ENCODE peak calls at places on chromosomes 5 and 9, in nine cellular contexts. K, Y, B, T, S, M, G, I and Z are unnamed samples.

GRCh38 chr5:80809451-80809850 is 150.7 kb upstream of the RASGRF2 start:
- DNase-seq in K (no peak), Y (no peak), B (no peak), T (no peak), S (no peak), M (no peak), G (no peak), I (no peak), Z (no peak)

GRCh38 chr5:160233215-160233614 is 3.9 kb downstream of the FABP6 start:
- DNase-seq in K (no peak), Y (no peak), B (no peak), T (no peak), S (peak), M (no peak), G (no peak), I (peak), Z (no peak)

GRCh38 chr9:129242971-129243561 is 65.0 kb upstream of the IER5L start:
- DNase-seq in K (peak), Y (no peak), B (peak), T (peak), S (no peak), M (no peak), G (no peak), I (peak), Z (no peak)

GRCh38 chr5:153831976-153832375 is 206.7 kb downstream of the FAM114A2 start:
- DNase-seq in K (no peak), Y (no peak), B (no peak), T (no peak), S (peak), M (no peak), G (no peak), I (peak), Z (no peak)

GRCh38 chr5:132807163-132807838 is 5.8 kb upstream of the SOWAHA start:
- DNase-seq in K (no peak), Y (no peak), B (no peak), T (no peak), S (peak), M (no peak), G (no peak), I (no peak), Z (no peak)

GRCh38 chr9:95852059-95853032 is 23.1 kb upstream of the ERCC6L2 start:
- DNase-seq in K (no peak), Y (no peak), B (no peak), T (no peak), S (peak), M (no peak), G (no peak), I (peak), Z (no peak)

GRCh38 chr9:89808076-89808701 is 203.4 kb downstream of the GADD45G start:
- DNase-seq in K (peak), Y (no peak), B (no peak), T (no peak), S (peak), M (no peak), G (peak), I (peak), Z (peak)

GRCh38 chr5:112228672-112229071 is 190.4 kb downstream of the EPB41L4A start:
- DNase-seq in K (peak), Y (no peak), B (peak), T (peak), S (no peak), M (no peak), G (peak), I (peak), Z (no peak)

GRCh38 chr5:5025098-5025773 is 114.9 kb upstream of the ADAMTS16 start:
- DNase-seq in K (no peak), Y (no peak), B (no peak), T (no peak), S (no peak), M (no peak), G (no peak), I (no peak), Z (no peak)

GRCh38 chr9:79584655-79584982 is 12.9 kb downstream of the TLE4 start:
- DNase-seq in K (no peak), Y (no peak), B (no peak), T (no peak), S (no peak), M (no peak), G (no peak), I (no peak), Z (no peak)

GRCh38 chr5:89572696-89573095 is 689.7 kb upstream of the MEF2C start:
- DNase-seq in K (no peak), Y (no peak), B (no peak), T (no peak), S (no peak), M (no peak), G (no peak), I (peak), Z (no peak)

GRCh38 chr5:6732634-6733410 is 19.6 kb downstream of the TENT4A start:
- DNase-seq in K (no peak), Y (no peak), B (no peak), T (peak), S (no peak), M (no peak), G (no peak), I (peak), Z (no peak)

GRCh38 chr9:88567870-88568269 is 32.9 kb downstream of the NXNL2 start:
- DNase-seq in K (no peak), Y (no peak), B (no peak), T (no peak), S (peak), M (no peak), G (no peak), I (no peak), Z (no peak)

GRCh38 chr9:38277601-38278200 is 114.8 kb upstream of the ALDH1B1 start:
- DNase-seq in K (no peak), Y (no peak), B (no peak), T (no peak), S (no peak), M (no peak), G (peak), I (no peak), Z (peak)

GRCh38 chr5:90878549-90879196 is 320.1 kb downstream of the ADGRV1 start:
- DNase-seq in K (no peak), Y (no peak), B (peak), T (no peak), S (no peak), M (no peak), G (no peak), I (peak), Z (no peak)

GRCh38 chr9:110156902-110157301 is 51.1 kb downstream of the C9orf152 start:
- DNase-seq in K (no peak), Y (peak), B (peak), T (no peak), S (peak), M (no peak), G (no peak), I (peak), Z (no peak)

GRCh38 chr9:343773-344172 is 129.1 kb downstream of the DOCK8 start:
- DNase-seq in K (no peak), Y (no peak), B (no peak), T (no peak), S (no peak), M (no peak), G (no peak), I (no peak), Z (no peak)

GRCh38 chr5:140342896-140343295 is 3.5 kb downstream of the HBEGF start:
- DNase-seq in K (no peak), Y (no peak), B (no peak), T (no peak), S (no peak), M (no peak), G (no peak), I (no peak), Z (no peak)

GRCh38 chr9:5480919-5481743 is 29.2 kb upstream of the PDCD1LG2 start:
- DNase-seq in K (no peak), Y (no peak), B (no peak), T (no peak), S (no peak), M (no peak), G (no peak), I (no peak), Z (no peak)
- TF ChIP-seq CTCF in K (no peak), Y (no peak), B (no peak), T (no peak), S (no peak), M (no peak), G (no peak), I (peak), Z (peak)

DNA sequence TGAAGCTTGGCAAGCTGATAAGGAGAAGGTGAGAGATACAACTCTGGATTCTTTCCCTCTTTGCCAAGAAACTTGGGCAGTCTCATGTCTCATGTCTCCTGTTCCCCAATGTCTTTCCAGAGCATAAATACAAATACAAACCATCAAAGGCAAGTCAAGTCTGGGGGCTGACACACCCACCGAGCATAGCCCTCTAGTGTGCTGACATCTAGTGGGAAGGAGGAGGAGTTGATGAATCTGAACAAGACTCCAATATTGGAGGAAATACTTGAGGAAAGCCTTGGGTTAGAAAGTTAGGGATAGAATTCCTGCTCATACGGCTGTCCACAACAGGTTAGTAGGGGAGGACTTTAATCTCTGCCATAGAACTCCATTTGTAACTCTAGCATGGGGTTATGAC is 8.6 kb downstream of the MLANA start:
- DNase-seq in K (no peak), Y (no peak), B (no peak), T (no peak), S (no peak), M (no peak), G (no peak), I (no peak), Z (no peak)
- TF ChIP-seq CTCF in K (no peak), Y (peak), B (no peak), T (no peak), S (no peak), M (no peak), G (peak), I (peak), Z (peak)

GRCh38 chr9:128150594-128151342 is 1.5 kb downstream of the LCN2 start:
- DNase-seq in K (peak), Y (no peak), B (no peak), T (no peak), S (peak), M (no peak), G (no peak), I (no peak), Z (no peak)
- TF ChIP-seq CTCF in K (no peak), Y (peak), B (no peak), T (peak), S (peak), M (no peak), G (peak), I (peak), Z (peak)

GRCh38 chr9:130414081-130414731 is 30.6 kb upstream of the ASS1 start:
- DNase-seq in K (no peak), Y (no peak), B (no peak), T (no peak), S (no peak), M (no peak), G (no peak), I (no peak), Z (no peak)

GRCh38 chr9:130414910-130415746 is 29.6 kb upstream of the ASS1 start:
- DNase-seq in K (no peak), Y (no peak), B (no peak), T (no peak), S (no peak), M (no peak), G (no peak), I (no peak), Z (no peak)

GRCh38 chr9:130418776-130419175 is 26.0 kb upstream of the ASS1 start:
- DNase-seq in K (no peak), Y (no peak), B (no peak), T (no peak), S (no peak), M (no peak), G (no peak), I (no peak), Z (no peak)

GRCh38 chr9:130419521-130420035 is 25.2 kb upstream of the ASS1 start:
- DNase-seq in K (no peak), Y (no peak), B (no peak), T (no peak), S (no peak), M (no peak), G (no peak), I (no peak), Z (no peak)

GRCh38 chr9:130417602-130418001 is 27.2 kb upstream of the ASS1 start:
- DNase-seq in K (no peak), Y (no peak), B (no peak), T (no peak), S (peak), M (no peak), G (no peak), I (no peak), Z (no peak)
- TF ChIP-seq CTCF in K (no peak), Y (peak), B (no peak), T (no peak), S (peak), M (no peak), G (no peak), I (no peak), Z (no peak)

DNA sequence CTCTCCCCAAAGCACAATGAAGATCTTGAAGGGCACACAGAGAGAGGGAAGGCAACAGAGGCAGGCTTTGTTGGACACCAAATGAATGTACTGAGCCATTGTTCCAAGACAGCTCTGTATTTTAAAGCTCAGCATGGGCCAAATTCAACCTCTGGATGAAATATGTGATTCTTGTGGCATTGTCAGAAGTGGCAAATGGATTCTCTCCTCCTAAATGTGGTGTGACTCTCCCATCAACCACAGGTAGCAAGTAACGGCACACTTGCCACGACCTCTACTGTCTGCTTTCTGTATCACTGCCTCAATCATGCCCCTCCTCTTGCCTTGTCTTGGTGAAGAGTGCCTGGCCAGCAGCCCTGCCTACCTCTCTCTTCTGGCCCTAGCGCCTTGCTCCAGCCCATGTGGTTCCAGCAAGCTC is 6.1 kb upstream of the MOB3B start:
- DNase-seq in K (no peak), Y (no peak), B (no peak), T (no peak), S (peak), M (no peak), G (no peak), I (no peak), Z (no peak)
- TF ChIP-seq CTCF in K (no peak), Y (no peak), B (no peak), T (no peak), S (peak), M (no peak), G (peak), I (peak), Z (peak)

GRCh38 chr5:124668353-124669299 is 77.8 kb downstream of the ZNF608 start:
- DNase-seq in K (no peak), Y (no peak), B (no peak), T (no peak), S (no peak), M (no peak), G (no peak), I (no peak), Z (no peak)
- TF ChIP-seq CTCF in K (no peak), Y (no peak), B (no peak), T (no peak), S (no peak), M (no peak), G (no peak), I (no peak), Z (no peak)

GRCh38 chr5:139273572-139274264 is 19.8 kb upstream of the MATR3 start:
- DNase-seq in K (peak), Y (peak), B (peak), T (peak), S (peak), M (peak), G (peak), I (peak), Z (peak)
- TF ChIP-seq CTCF in K (peak), Y (peak), B (no peak), T (peak), S (peak), M (no peak), G (no peak), I (no peak), Z (peak)

DNA sequence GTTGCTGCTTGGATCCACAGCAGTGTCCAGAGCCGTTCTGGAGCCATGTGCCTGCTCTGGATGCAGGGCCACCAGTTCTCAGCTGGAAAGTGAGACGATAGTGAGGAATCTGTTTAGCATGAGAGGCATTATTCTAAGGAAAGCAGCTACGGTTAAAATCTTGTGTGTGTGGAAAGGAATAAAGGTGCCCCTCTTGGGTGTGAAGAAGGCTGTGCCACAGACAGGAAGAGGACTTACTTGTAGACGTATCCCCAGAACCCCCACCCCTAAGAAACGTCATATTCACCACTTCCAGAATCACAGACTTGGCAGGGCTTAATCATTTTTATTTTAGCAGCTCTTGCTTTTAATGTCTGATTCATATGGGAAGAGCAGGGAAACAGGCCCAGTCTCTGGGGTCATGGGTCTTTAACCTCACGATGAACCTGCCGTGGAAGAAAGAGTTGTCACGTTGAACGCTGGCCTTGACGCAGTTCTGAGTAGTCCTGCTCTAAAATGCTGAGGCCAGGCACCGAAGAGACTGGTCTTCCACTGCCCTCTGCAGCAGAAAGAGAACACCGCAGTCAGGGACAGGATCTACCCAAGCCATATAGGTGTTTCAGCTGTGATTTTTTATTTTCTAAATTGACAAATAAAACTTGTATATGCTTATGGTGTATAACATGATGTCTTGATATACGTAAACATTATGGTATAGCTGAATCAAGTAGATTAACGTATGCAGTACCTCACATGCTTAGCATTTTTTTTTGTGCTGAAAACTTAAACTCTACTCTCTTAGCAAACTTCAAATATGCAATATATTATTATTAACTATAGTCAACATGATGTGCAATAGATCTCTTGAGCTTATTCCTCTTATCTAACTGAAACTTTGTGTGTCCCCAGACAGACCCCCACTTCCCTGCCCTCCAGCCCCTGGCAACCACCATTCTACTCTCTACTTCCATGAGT is 38.8 kb downstream of the CARTPT start:
- DNase-seq in K (no peak), Y (peak), B (peak), T (peak), S (peak), M (peak), G (no peak), I (peak), Z (no peak)
- TF ChIP-seq CTCF in K (peak), Y (peak), B (peak), T (peak), S (peak), M (no peak), G (peak), I (peak), Z (peak)

DNA sequence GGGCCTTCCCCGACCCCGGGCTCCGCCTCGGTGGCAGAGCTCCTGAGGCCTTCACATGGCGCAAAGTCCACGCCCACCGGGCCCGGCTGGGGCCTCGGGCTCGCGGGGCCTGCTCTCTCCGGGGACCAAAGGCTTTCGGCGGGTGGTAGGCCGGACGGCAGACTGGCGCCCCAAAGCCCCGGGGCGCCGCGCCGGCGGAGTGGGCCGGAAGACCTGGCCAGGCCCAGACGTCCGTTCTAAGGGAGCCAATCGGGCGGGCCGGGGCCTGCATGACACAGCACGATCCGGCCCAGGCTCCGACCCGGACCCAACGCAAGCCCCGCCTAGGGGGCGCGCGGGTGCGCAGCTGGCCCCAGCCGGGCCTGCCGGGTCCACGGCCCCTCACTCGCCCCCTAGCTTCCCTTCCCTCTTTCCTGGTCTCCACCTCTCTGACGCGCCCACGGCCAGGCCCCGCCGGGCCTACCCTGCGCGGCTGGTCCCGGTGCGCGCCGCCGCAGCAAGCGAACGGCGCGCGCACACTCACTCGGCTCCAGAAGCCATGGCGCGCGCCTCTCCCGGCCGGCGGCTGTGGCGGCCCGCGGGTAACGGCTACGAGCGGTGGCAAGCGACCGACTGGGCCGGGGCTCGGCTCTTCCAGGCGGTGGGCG is 488 bp downstream of the VCP start:
- DNase-seq in K (peak), Y (peak), B (peak), T (peak), S (peak), M (peak), G (peak), I (peak), Z (peak)
- TF ChIP-seq CTCF in K (peak), Y (peak), B (no peak), T (peak), S (peak), M (peak), G (peak), I (peak), Z (peak)

DNA sequence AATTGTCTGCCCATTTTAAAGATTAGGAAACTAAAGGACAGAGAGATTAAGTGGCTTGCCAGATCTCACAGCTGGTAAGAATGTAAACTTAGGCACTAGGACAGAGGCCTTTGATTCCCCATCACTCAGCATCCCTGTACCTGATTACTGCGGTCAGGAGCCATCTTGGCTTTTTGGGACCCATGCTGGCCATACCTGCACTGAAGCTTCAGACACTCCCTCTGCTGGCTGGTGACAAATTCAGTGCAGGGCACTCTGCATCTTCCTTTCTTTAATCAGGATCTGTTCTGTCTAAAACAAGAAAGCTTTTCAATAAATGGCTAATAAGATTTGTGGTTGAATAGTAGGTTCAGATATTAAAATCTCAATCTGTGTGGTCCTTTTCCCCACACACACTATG is 215.5 kb upstream of the RORB start:
- DNase-seq in K (no peak), Y (peak), B (no peak), T (no peak), S (peak), M (no peak), G (no peak), I (no peak), Z (no peak)
- TF ChIP-seq CTCF in K (no peak), Y (peak), B (no peak), T (no peak), S (peak), M (no peak), G (no peak), I (no peak), Z (peak)